ENCODE peak calls at places on chromosomes 16 and 17, in seven cellular contexts. B is heart left ventricle, Y is transverse colon, M is A549, P is lower leg skin, F is GM12891, Q is tibial nerve. X is an unnamed sample.

GRCh38 chr17:30600062-30600829 is 123.0 kb downstream of the GOSR1 start:
- DNase-seq in B (peak), F (peak), P (peak), M (peak), Y (peak), Q (peak), X (peak)

GRCh38 chr16:11634307-11634706 is 33.9 kb upstream of the SNN start:
- DNase-seq in Y (no peak), M (no peak), B (no peak), F (no peak), Q (no peak), P (no peak), X (no peak)

GRCh38 chr16:89026121-89026612 is 49.2 kb upstream of the CBFA2T3 start:
- DNase-seq in Y (no peak), Q (no peak), F (no peak), P (no peak), M (no peak), B (no peak), X (no peak)

GRCh38 chr17:42042598-42043319 is 7.6 kb downstream of the C17orf113 start:
- DNase-seq in B (no peak), F (no peak), P (no peak), Y (no peak), M (no peak), Q (no peak), X (no peak)

GRCh38 chr17:35577826-35578194 is 561 bp downstream of the PEX12 start:
- DNase-seq in P (no peak), B (no peak), Q (no peak), M (no peak), Y (peak), F (no peak), X (peak)

GRCh38 chr17:73293031-73293430 is 18.8 kb downstream of the CDC42EP4 start:
- DNase-seq in Q (no peak), P (no peak), F (no peak), Y (no peak), M (no peak), B (no peak), X (no peak)

GRCh38 chr17:81741594-81742452 is 29.7 kb downstream of the SLC25A10 start:
- DNase-seq in Q (no peak), M (no peak), Y (no peak), F (no peak), P (no peak), B (no peak), X (peak)

GRCh38 chr16:19559242-19559910 is 3.9 kb downstream of the VPS35L start:
- DNase-seq in M (peak), F (no peak), P (peak), B (no peak), Q (no peak), Y (no peak), X (peak)

GRCh38 chr17:75068750-75069149 is 19.0 kb upstream of the SLC16A5 start:
- DNase-seq in M (no peak), Y (no peak), P (no peak), F (no peak), Q (no peak), B (no peak), X (no peak)

GRCh38 chr17:15944720-15945492 is at the start of gene ADORA2B:
- DNase-seq in F (peak), Q (no peak), P (peak), M (peak), B (peak), Y (peak), X (peak)

GRCh38 chr16:85444879-85445778 is 168.0 kb upstream of the GSE1 start:
- DNase-seq in B (no peak), P (no peak), Q (no peak), M (no peak), Y (peak), F (no peak), X (no peak)

GRCh38 chr17:61494325-61495160 is 42.3 kb downstream of the TBX4 start:
- DNase-seq in Y (no peak), P (no peak), F (no peak), M (no peak), B (no peak), Q (no peak), X (no peak)

GRCh38 chr16:19294156-19294649 is 8.7 kb downstream of the CLEC19A start:
- DNase-seq in Y (peak), F (peak), M (no peak), P (peak), B (peak), Q (peak), X (no peak)

GRCh38 chr16:49399594-49400364 is 26.2 kb downstream of the C16orf78 start:
- DNase-seq in P (peak), Y (peak), Q (no peak), B (no peak), F (peak), M (no peak), X (no peak)

GRCh38 chr16:69166946-69167930 is 19.7 kb upstream of the SNTB2 start:
- DNase-seq in Y (no peak), M (no peak), F (no peak), P (no peak), Q (no peak), B (no peak), X (no peak)

GRCh38 chr17:79633937-79634813 is 23.3 kb upstream of the RBFOX3 start:
- DNase-seq in M (no peak), Q (no peak), Y (peak), F (no peak), P (peak), B (peak), X (no peak)

GRCh38 chr16:83898463-83899271 is at the start of gene MLYCD:
- DNase-seq in Q (peak), Y (peak), B (peak), F (peak), P (peak), M (peak), X (peak)

GRCh38 chr17:17495448-17496188 is 577 bp downstream of the RASD1 start:
- DNase-seq in Q (no peak), B (no peak), M (no peak), P (peak), Y (peak), F (no peak), X (peak)

GRCh38 chr16:31333686-31334649 is 21.0 kb upstream of the ITGAX start:
- DNase-seq in P (no peak), Y (no peak), Q (no peak), F (no peak), M (peak), B (no peak), X (no peak)

GRCh38 chr17:21705021-21705601 is 12.8 kb downstream of the KCNJ18 start:
- DNase-seq in B (no peak), Y (no peak), F (no peak), P (peak), Q (no peak), M (no peak), X (no peak)

GRCh38 chr17:29149431-29150064 is 30.6 kb downstream of the MYO18A start:
- DNase-seq in F (no peak), Q (no peak), M (no peak), Y (peak), B (no peak), P (no peak), X (no peak)

GRCh38 chr16:79768594-79768993 is 168.1 kb upstream of the MAF start:
- DNase-seq in P (no peak), F (no peak), Q (no peak), M (no peak), Y (peak), B (no peak), X (no peak)

GRCh38 chr16:53433930-53434435 is 288 bp upstream of the RBL2 start:
- DNase-seq in Y (no peak), M (peak), F (no peak), B (peak), P (no peak), Q (no peak), X (no peak)

GRCh38 chr16:10485698-10486382 is 94.6 kb downstream of the EMP2 start:
- DNase-seq in Q (no peak), M (no peak), F (no peak), P (no peak), B (no peak), Y (no peak), X (no peak)

GRCh38 chr17:29292071-29292991 is 1.6 kb downstream of the NUFIP2 start:
- DNase-seq in M (peak), Q (peak), Y (peak), F (peak), B (peak), P (peak), X (peak)

GRCh38 chr16:58459344-58460218 is 40.4 kb upstream of the NDRG4 start:
- DNase-seq in Y (no peak), M (peak), P (no peak), B (peak), Q (no peak), F (no peak), X (peak)

GRCh38 chr16:88810868-88811599 is 694 bp downstream of the APRT start:
- DNase-seq in P (peak), B (peak), F (peak), Q (peak), M (peak), Y (peak), X (peak)

GRCh38 chr17:62819511-62820221 is 11.6 kb upstream of the MARCHF10 start:
- DNase-seq in F (no peak), P (peak), Q (peak), B (peak), Y (peak), M (peak), X (no peak)

GRCh38 chr16:71746442-71747046 is 22.0 kb upstream of the PHLPP2 start:
- DNase-seq in M (peak), Y (no peak), B (no peak), F (peak), P (no peak), Q (no peak), X (peak)

GRCh38 chr17:48616719-48617514 is 1.8 kb upstream of the HOXB8 start:
- DNase-seq in F (no peak), P (no peak), B (no peak), M (no peak), Q (no peak), Y (no peak), X (no peak)

GRCh38 chr16:81095653-81095952 is 592 bp downstream of the GCSH start:
- DNase-seq in Y (no peak), B (no peak), F (no peak), P (no peak), Q (no peak), M (no peak), X (no peak)

GRCh38 chr16:81094771-81095251 is 1.4 kb downstream of the GCSH start:
- DNase-seq in B (no peak), M (no peak), F (no peak), Y (no peak), Q (no peak), P (peak), X (no peak)

GRCh38 chr16:81097230-81097629 is 1.0 kb upstream of the GCSH start:
- DNase-seq in Q (no peak), B (no peak), M (no peak), Y (no peak), P (peak), F (no peak), X (no peak)

GRCh38 chr16:81096715-81097208 is 567 bp upstream of the GCSH start:
- DNase-seq in B (no peak), F (no peak), M (no peak), Q (no peak), Y (no peak), P (peak), X (no peak)

GRCh38 chr16:81095953-81096714 is at the start of gene GCSH:
- DNase-seq in P (peak), Q (peak), B (peak), F (peak), M (peak), Y (peak), X (peak)
- TF ChIP-seq POLR2A in P (no peak), Q (peak), B (peak), F (no peak), M (peak), Y (no peak), X (peak)

DNA sequence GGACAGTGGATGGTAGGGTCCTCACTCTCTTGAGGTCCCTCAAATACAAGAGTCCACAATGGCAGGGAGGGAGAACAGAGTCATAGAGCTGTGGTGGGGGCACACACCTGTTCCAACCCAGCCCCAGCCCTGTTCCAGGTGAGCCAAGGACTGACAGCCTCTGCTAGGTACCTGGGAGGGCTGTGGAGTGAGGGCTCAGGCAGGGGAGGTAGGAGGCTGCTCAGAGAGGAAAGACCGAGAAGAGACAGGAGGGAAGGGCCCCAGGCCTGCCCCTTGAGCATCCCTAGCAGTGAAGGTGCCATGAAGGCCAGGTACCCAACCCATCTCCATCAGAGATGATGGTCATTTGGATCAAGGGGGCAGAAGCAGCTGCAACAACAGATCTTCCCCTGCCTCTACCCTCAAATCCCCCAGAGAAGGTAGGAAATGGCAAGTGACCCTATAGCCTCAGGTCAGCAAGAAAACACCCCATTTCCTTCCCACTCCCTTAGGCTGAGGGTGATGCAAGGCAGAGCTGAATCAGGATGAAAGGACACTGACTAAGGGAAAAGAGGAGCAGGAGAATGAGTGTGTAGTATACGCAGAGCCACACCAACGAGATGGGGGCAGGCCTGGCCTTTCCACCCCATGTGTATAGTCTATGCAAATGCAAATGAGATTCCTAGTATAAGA is 28.6 kb downstream of the CD300LG start:
- DNase-seq in B (no peak), P (no peak), F (no peak), M (no peak), Q (no peak), Y (no peak), X (no peak)
- TF ChIP-seq POLR2A in B (no peak), P (no peak), F (peak), M (no peak), Q (no peak), Y (no peak), X (no peak)

GRCh38 chr17:57957120-57957850 is 2.1 kb upstream of the CUEDC1 start:
- DNase-seq in M (no peak), Y (no peak), Q (no peak), F (no peak), P (peak), B (peak), X (no peak)
- TF ChIP-seq POLR2A in M (no peak), Y (no peak), Q (no peak), F (no peak), P (no peak), B (no peak), X (no peak)

DNA sequence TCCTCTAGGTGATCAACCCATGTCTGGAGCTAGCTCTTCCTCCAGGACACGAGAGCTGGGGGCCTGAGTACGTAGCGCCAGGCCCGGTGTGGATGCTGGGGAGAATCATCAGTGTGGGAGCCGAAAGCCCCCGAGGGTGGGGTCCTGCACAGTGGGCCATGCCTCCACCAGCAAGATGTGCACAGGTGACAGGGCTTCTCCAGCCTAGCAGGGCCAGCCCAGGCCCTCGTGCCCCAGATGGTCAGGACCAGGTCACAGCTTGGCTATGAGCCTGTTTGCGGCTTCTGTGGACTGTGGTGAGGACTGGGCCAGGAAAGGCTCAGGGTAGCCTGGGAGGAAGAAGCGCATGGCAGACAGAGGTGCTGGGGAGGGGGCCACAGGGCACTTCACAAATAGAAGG is 7.8 kb downstream of the MPG start:
- DNase-seq in B (no peak), P (no peak), F (no peak), M (no peak), Q (no peak), Y (no peak), X (no peak)
- TF ChIP-seq POLR2A in B (no peak), P (no peak), F (no peak), M (no peak), Q (no peak), Y (no peak), X (no peak)

GRCh38 chr17:50871898-50872297 is 5.7 kb upstream of the TOB1 start:
- DNase-seq in B (no peak), P (no peak), Y (no peak), F (no peak), M (no peak), Q (no peak), X (no peak)
- TF ChIP-seq POLR2A in B (no peak), P (no peak), Y (no peak), F (no peak), M (no peak), Q (no peak), X (no peak)

DNA sequence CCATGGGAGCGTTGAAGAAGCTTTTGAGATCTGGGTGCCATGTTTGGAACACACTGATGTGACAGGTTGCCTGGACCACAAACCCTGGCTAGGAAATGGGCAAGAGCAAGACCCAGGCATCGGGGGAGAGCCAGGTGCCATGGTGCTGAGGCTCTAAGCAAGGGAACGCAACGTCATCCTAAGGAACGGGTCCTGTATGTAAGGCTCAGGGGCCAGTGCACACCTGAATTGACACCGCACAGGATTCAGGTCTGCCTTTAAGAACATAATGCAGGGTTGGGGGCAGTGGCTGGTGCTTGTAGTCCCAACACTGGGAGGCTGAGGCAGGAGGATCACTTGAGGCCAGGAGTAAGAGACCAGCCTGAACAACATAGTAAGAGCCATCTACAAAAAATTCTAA is 10.8 kb downstream of the PSMD7 start:
- DNase-seq in P (no peak), Y (no peak), Q (no peak), F (no peak), B (no peak), M (no peak), X (no peak)
- TF ChIP-seq POLR2A in P (no peak), Y (no peak), Q (no peak), F (peak), B (no peak), M (no peak), X (no peak)

X was measured in erythroblast.